ENCODE peak calls at places on chromosomes 16 and 17, in seven cellular contexts. W is stimulated activated CD8-positive, alpha-beta memory T cell treated with anti-CD3 and anti-CD28 coated beads, Interleukin-7, amount 100 ng/mL, for 1 hour; U is AG10803; T is mesothelial cell of epicardium; P is LoVo; Q is H54; A is DMS79 treated with DMSO at 0.1 percent for 48 hours. B is an unnamed sample.
A peak's percentile ranks its signal among the peaks of the same experiment; 100 is the strongest.

GRCh38 chr16:2474877-2475412 is at the start of gene TBC1D24:
- DNase-seq in Q (peak; percentile 100), P (peak; percentile 84), W (peak; percentile 57), T (peak; percentile 90), A (peak; percentile 40), U (peak; percentile 73), B (peak; percentile 99)

GRCh38 chr17:67390646-67391480 is 13.8 kb downstream of the PITPNC1 start:
- DNase-seq in A (peak; percentile 40), P (peak; percentile 64), W (peak; percentile 26), U (peak; percentile 87), Q (peak; percentile 70), T (no peak), B (no peak)

GRCh38 chr17:81301195-81302144 is 6.4 kb upstream of the SLC38A10 start:
- DNase-seq in A (no peak), T (no peak), Q (no peak), W (no peak), P (no peak), U (no peak), B (no peak)

GRCh38 chr17:17683710-17684365 is 2.6 kb downstream of the RAI1 start:
- DNase-seq in P (no peak), A (no peak), W (no peak), Q (no peak), U (no peak), T (no peak), B (no peak)

GRCh38 chr16:66454751-66455150 is 27.7 kb downstream of the BEAN1 start:
- DNase-seq in P (no peak), U (no peak), A (no peak), T (no peak), W (no peak), Q (no peak), B (no peak)

GRCh38 chr17:79657036-79657435 is 46.2 kb upstream of the RBFOX3 start:
- DNase-seq in Q (no peak), T (no peak), W (no peak), A (no peak), U (no peak), P (no peak), B (no peak)

GRCh38 chr16:62068747-62069146 is 32.5 kb upstream of the CDH8 start:
- DNase-seq in A (no peak), T (no peak), U (no peak), Q (peak; percentile 7), W (no peak), P (peak; percentile 5), B (no peak)

GRCh38 chr16:57571098-57571497 is 28.7 kb downstream of the ADGRG5 start:
- DNase-seq in W (no peak), Q (no peak), A (no peak), U (no peak), P (no peak), T (no peak), B (no peak)

GRCh38 chr17:38871247-38871991 is 1.6 kb downstream of the LASP1 start:
- DNase-seq in A (no peak), P (peak; percentile 91), Q (no peak), W (peak; percentile 53), U (peak; percentile 53), T (no peak), B (peak; percentile 79)

GRCh38 chr17:69223809-69224208 is 4.8 kb downstream of the ABCA10 start:
- DNase-seq in P (no peak), T (no peak), Q (no peak), W (no peak), U (peak; percentile 51), A (no peak), B (no peak)

GRCh38 chr16:16036359-16036792 is 87.0 kb downstream of the ABCC1 start:
- DNase-seq in Q (no peak), A (no peak), U (no peak), W (no peak), T (no peak), P (no peak), B (no peak)

GRCh38 chr17:57677301-57677700 is 67.8 kb downstream of the CCDC182 start:
- DNase-seq in A (no peak), T (no peak), Q (no peak), P (no peak), U (no peak), W (no peak), B (no peak)

GRCh38 chr17:42276359-42276608 is at the start of gene STAT5B:
- DNase-seq in W (no peak), Q (peak; percentile 80), T (no peak), A (peak; percentile 42), U (peak; percentile 54), P (peak; percentile 59), B (peak; percentile 83)

GRCh38 chr17:60554377-60554788 is 28.3 kb upstream of the APPBP2 start:
- DNase-seq in T (no peak), U (peak; percentile 98), Q (no peak), P (no peak), W (no peak), A (peak; percentile 37), B (no peak)

GRCh38 chr17:3669548-3669947 is 936 bp downstream of the EMC6 start:
- DNase-seq in U (no peak), A (peak; percentile 57), Q (no peak), P (no peak), T (no peak), W (no peak), B (no peak)

GRCh38 chr17:78523939-78524655 is 53.1 kb downstream of the DNAH17 start:
- DNase-seq in A (no peak), W (no peak), Q (no peak), P (no peak), U (no peak), T (no peak), B (no peak)

GRCh38 chr16:51968756-51969155 is 578.2 kb downstream of the TOX3 start:
- DNase-seq in A (no peak), P (no peak), Q (no peak), T (no peak), W (no peak), U (peak; percentile 29), B (no peak)

GRCh38 chr17:78349831-78350631 is 9.8 kb downstream of the SOCS3 start:
- DNase-seq in U (no peak), T (no peak), P (no peak), A (no peak), Q (no peak), W (no peak), B (no peak)

GRCh38 chr17:78032166-78032565 is 73.7 kb downstream of the TNRC6C start:
- DNase-seq in W (no peak), P (no peak), T (no peak), U (peak; percentile 81), A (no peak), Q (no peak), B (no peak)

GRCh38 chr17:68719431-68719830 is 118.3 kb upstream of the FAM20A start:
- DNase-seq in P (no peak), U (peak; percentile 61), T (no peak), Q (no peak), A (no peak), W (no peak), B (no peak)

GRCh38 chr16:14205666-14206065 is 134.5 kb downstream of the MRTFB start:
- DNase-seq in W (no peak), U (no peak), P (no peak), Q (no peak), A (no peak), T (no peak), B (no peak)

GRCh38 chr16:83947642-83948234 is 5.3 kb upstream of the OSGIN1 start:
- DNase-seq in U (no peak), W (no peak), Q (no peak), T (no peak), P (no peak), A (no peak), B (no peak)

GRCh38 chr16:30619643-30620042 is 9.5 kb upstream of the ZNF689 start:
- DNase-seq in A (peak; percentile 58), T (no peak), P (no peak), Q (no peak), W (no peak), U (no peak), B (no peak)

GRCh38 chr17:17849863-17850373 is 13.1 kb upstream of the SREBF1 start:
- DNase-seq in Q (peak; percentile 92), U (peak; percentile 37), W (peak; percentile 30), T (no peak), A (no peak), P (no peak), B (no peak)

GRCh38 chr17:74389094-74389753 is 21.9 kb downstream of the GPR142 start:
- DNase-seq in T (no peak), U (no peak), A (no peak), P (no peak), W (no peak), Q (no peak), B (no peak)

GRCh38 chr17:3691539-3692166 is 4.3 kb downstream of the P2RX5 start:
- DNase-seq in A (no peak), P (no peak), T (no peak), U (no peak), W (no peak), Q (no peak), B (no peak)

GRCh38 chr17:78192616-78193015 is 5.5 kb downstream of the AFMID start:
- DNase-seq in A (no peak), P (no peak), T (no peak), Q (no peak), W (no peak), U (no peak), B (no peak)

GRCh38 chr16:69691980-69692911 is 34.1 kb downstream of the NQO1 start:
- DNase-seq in W (no peak), T (no peak), U (peak; percentile 80), P (no peak), Q (no peak), A (no peak), B (no peak)

GRCh38 chr17:43341705-43342600 is 56.8 kb upstream of the ARL4D start:
- DNase-seq in W (no peak), T (no peak), P (no peak), Q (no peak), A (peak; percentile 54), U (peak; percentile 53), B (no peak)

GRCh38 chr17:38958756-38959155 is 8.4 kb downstream of the FBXO47 start:
- DNase-seq in A (no peak), T (no peak), U (peak; percentile 85), W (no peak), P (no peak), Q (no peak), B (no peak)

GRCh38 chr16:46896314-46896968 is 12.3 kb downstream of the GPT2 start:
- DNase-seq in W (no peak), T (no peak), P (no peak), U (no peak), Q (no peak), A (no peak), B (no peak)

GRCh38 chr17:59165933-59166342 is 10.4 kb downstream of the PRR11 start:
- DNase-seq in Q (peak; percentile 34), P (peak; percentile 50), W (no peak), T (no peak), U (peak; percentile 62), A (no peak), B (peak; percentile 39)

GRCh38 chr16:88453621-88454314 is 688 bp downstream of the ZFPM1 start:
- DNase-seq in T (no peak), Q (no peak), U (no peak), P (peak; percentile 4), W (no peak), A (no peak), B (peak; percentile 80)

GRCh38 chr17:49387374-49388289 is 25.6 kb upstream of the ZNF652 start:
- DNase-seq in P (no peak), T (no peak), U (no peak), W (no peak), Q (no peak), A (no peak), B (no peak)

GRCh38 chr16:56549744-56550385 is 15.0 kb upstream of the MT4 start:
- DNase-seq in P (no peak), W (no peak), U (no peak), Q (no peak), T (no peak), A (no peak), B (no peak)

GRCh38 chr16:1610841-1611653 is 825 bp downstream of the IFT140 start:
- DNase-seq in A (no peak), P (no peak), Q (no peak), W (no peak), U (no peak), T (no peak), B (no peak)

GRCh38 chr17:82062984-82063368 is 2.6 kb downstream of the DUS1L start:
- DNase-seq in T (no peak), P (no peak), Q (no peak), U (no peak), W (no peak), A (no peak), B (no peak)